ENCODE peak calls at places on chromosome 21, in nine cellular contexts. U is amniotic epithelial cell; Q is HFF-Myc; H is kidney tubule cell; A is CD4-positive, CD25-positive, alpha-beta regulatory T cell; G is lung; F is stimulated activated CD4-positive, alpha-beta T cell treated with anti-CD3 and anti-CD28 coated beads, Interleukin-1b, Interleukin-23, amount 100 ng/mL, for 4 hours; E is AG10803; R is mucosa of descending colon. N is an unnamed sample.

GRCh38 chr21:26070822-26071425 is 99.6 kb downstream of the APP start:
- DNase-seq in U (peak), F (no peak), Q (peak), A (peak), E (peak), R (peak), G (peak), H (peak), N (peak)

GRCh38 chr21:45285266-45285931 is 2.3 kb downstream of the POFUT2 start:
- DNase-seq in E (no peak), G (no peak), Q (no peak), H (no peak), U (no peak), A (no peak), R (no peak), F (no peak), N (no peak)

GRCh38 chr21:29250642-29251041 is 48.1 kb upstream of the BACH1 start:
- DNase-seq in Q (no peak), G (no peak), R (no peak), A (no peak), F (no peak), U (no peak), H (no peak), E (no peak), N (no peak)

GRCh38 chr21:20999567-21000169 is 1.5 kb downstream of the NCAM2 start:
- DNase-seq in U (peak), Q (peak), F (no peak), R (peak), A (no peak), E (peak), H (peak), G (no peak), N (peak)

GRCh38 chr21:36918291-36918690 is 48.2 kb downstream of the HLCS start:
- DNase-seq in Q (no peak), F (no peak), E (no peak), R (no peak), H (no peak), G (no peak), A (no peak), U (no peak), N (no peak)

GRCh38 chr21:45146301-45146700 is 71.9 kb downstream of the ADARB1 start:
- DNase-seq in R (no peak), H (no peak), F (no peak), U (no peak), G (no peak), A (no peak), E (no peak), Q (no peak), N (no peak)

GRCh38 chr21:15617968-15618367 is 111.8 kb upstream of the USP25 start:
- DNase-seq in E (peak), A (no peak), U (peak), Q (peak), G (no peak), F (no peak), H (peak), R (no peak), N (peak)

GRCh38 chr21:45336870-45337269 is 49.2 kb upstream of the POFUT2 start:
- DNase-seq in Q (no peak), H (peak), A (no peak), U (no peak), F (no peak), G (no peak), E (peak), R (no peak), N (no peak)

GRCh38 chr21:17802568-17802967 is 16.6 kb downstream of the C21orf91 start:
- DNase-seq in R (no peak), E (peak), H (peak), U (peak), A (no peak), F (no peak), G (no peak), Q (no peak), N (no peak)